ENCODE peak calls at places on chromosomes 1 and 21, in six cellular contexts. S, Y, T, H, E and G are unnamed samples.

GRCh38 chr1:225888289-225888897 is 553 bp downstream of the LEFTY1 start:
- DNase-seq in E (peak), H (no peak), Y (no peak), S (no peak), T (no peak), G (no peak)

GRCh38 chr1:84701366-84701765 is 11.1 kb upstream of the SSX2IP start:
- DNase-seq in H (no peak), E (no peak), T (no peak), S (no peak), Y (no peak), G (no peak)

GRCh38 chr1:169511339-169512028 is 25.7 kb upstream of the SLC19A2 start:
- DNase-seq in Y (peak), E (no peak), H (peak), T (no peak), S (peak), G (peak)

GRCh38 chr1:152519876-152520275 is 5.6 kb downstream of the CRCT1 start:
- DNase-seq in T (no peak), H (no peak), Y (no peak), E (no peak), S (no peak), G (no peak)

GRCh38 chr1:116440731-116441130 is 67.7 kb downstream of the ATP1A1 start:
- DNase-seq in E (no peak), H (no peak), T (no peak), Y (no peak), S (no peak), G (no peak)

GRCh38 chr1:62237950-62238374 is 43.3 kb downstream of the L1TD1 start:
- DNase-seq in Y (no peak), E (no peak), T (no peak), H (no peak), S (no peak), G (no peak)

GRCh38 chr1:84973493-84974334 is 23.2 kb downstream of the MCOLN2 start:
- DNase-seq in E (no peak), T (no peak), S (no peak), H (no peak), Y (no peak), G (no peak)

GRCh38 chr1:153639280-153639679 is 5.4 kb downstream of the CHTOP start:
- DNase-seq in S (no peak), E (no peak), Y (no peak), T (no peak), H (no peak), G (peak)

GRCh38 chr1:248144513-248145198 is at the start of gene OR2M5:
- DNase-seq in H (no peak), Y (no peak), T (no peak), E (no peak), S (no peak), G (no peak)

GRCh38 chr1:43786975-43787374 is 79.6 kb downstream of the ST3GAL3 start:
- DNase-seq in S (no peak), E (no peak), Y (peak), H (no peak), T (no peak), G (no peak)

GRCh38 chr1:103197266-103197665 is 88.9 kb upstream of the COL11A1 start:
- DNase-seq in S (no peak), E (no peak), Y (no peak), H (no peak), T (no peak), G (no peak)

GRCh38 chr21:15379776-15380175 is 315.0 kb upstream of the NRIP1 start:
- DNase-seq in Y (no peak), T (no peak), H (no peak), E (no peak), S (no peak), G (no peak)

GRCh38 chr1:113191579-113192076 is 118.6 kb downstream of the LRIG2 start:
- DNase-seq in H (no peak), T (no peak), Y (no peak), E (no peak), S (no peak), G (no peak)

GRCh38 chr1:92832537-92833160 is 809 bp downstream of the RPL5 start:
- DNase-seq in E (no peak), H (no peak), Y (no peak), S (no peak), T (no peak), G (no peak)

GRCh38 chr1:53367503-53368313 is 39.8 kb upstream of the LRP8 start:
- DNase-seq in H (no peak), Y (no peak), E (no peak), S (no peak), T (peak), G (peak)

GRCh38 chr1:186424539-186424938 is 36.4 kb downstream of the PDC start:
- DNase-seq in E (no peak), H (no peak), S (no peak), T (no peak), Y (peak), G (no peak)

DNA sequence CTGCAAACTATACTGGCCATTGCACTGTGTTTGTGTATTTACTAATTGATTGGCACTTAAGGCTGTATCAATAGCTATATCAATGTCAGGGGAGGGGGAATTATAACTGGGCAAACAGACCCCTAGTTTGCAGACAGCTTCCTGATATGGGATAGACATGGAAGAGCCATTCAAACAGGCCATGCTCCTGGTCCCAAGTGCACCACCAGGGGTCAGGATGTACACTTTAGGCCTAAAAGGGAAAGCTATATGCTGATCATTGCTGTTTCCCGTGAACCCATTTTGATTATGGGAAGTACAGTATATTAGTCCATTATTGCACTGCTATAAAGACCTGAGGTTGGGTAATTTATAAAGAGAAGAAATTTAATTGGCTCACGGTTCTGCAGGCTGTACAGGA is 125.0 kb upstream of the BACE2 start:
- DNase-seq in T (no peak), H (no peak), Y (no peak), E (no peak), S (no peak), G (no peak)
- TF ChIP-seq CTCF in T (peak), H (no peak), Y (no peak), E (peak), S (no peak), G (no peak)

GRCh38 chr1:197807216-197807615 is 31.9 kb upstream of the DENND1B start:
- DNase-seq in Y (no peak), E (no peak), H (no peak), S (no peak), T (no peak), G (no peak)
- TF ChIP-seq CTCF in Y (no peak), E (no peak), H (no peak), S (no peak), T (no peak), G (no peak)

GRCh38 chr21:45102391-45102932 is 28.1 kb downstream of the ADARB1 start:
- DNase-seq in T (no peak), H (no peak), S (no peak), E (no peak), Y (no peak), G (no peak)
- TF ChIP-seq CTCF in T (peak), H (peak), S (peak), E (peak), Y (peak), G (peak)

GRCh38 chr1:187872555-187872954 is 1043.8 kb downstream of the PLA2G4A start:
- DNase-seq in H (no peak), S (no peak), T (no peak), Y (no peak), E (no peak), G (no peak)

GRCh38 chr1:187871177-187871576 is 1042.4 kb downstream of the PLA2G4A start:
- DNase-seq in T (no peak), Y (no peak), H (no peak), S (no peak), E (no peak), G (no peak)

GRCh38 chr1:187870567-187870966 is 1041.8 kb downstream of the PLA2G4A start:
- DNase-seq in H (no peak), E (no peak), T (no peak), S (no peak), Y (no peak), G (no peak)
- TF ChIP-seq CTCF in H (no peak), E (no peak), T (no peak), S (no peak), Y (no peak), G (no peak)

DNA sequence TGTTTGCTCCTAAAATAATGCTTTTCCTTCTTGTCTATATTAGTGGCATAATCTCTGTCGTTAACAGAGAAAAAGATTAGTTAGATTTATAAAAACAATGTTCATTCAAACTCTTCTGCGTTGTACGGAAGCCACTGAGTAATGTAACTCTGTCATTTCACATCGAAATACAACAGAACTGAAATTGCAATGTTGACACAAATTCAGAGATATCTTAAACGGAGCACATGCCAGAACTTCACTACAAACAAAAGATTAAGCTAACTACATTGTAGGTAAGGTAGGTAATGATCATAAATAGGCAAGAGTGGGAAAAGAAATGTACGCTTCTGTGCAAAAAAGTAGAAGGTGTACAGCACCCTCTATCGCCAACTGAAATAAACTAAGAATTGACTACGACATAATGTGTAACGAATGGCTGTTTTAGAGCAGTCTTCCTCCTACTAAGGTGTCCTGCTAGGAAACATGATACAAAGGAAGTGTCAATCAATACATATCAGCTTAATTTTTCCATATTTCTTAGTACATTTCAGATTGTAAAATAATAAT is 56.6 kb downstream of the PCNX2 start:
- DNase-seq in Y (no peak), T (no peak), S (no peak), H (no peak), E (no peak), G (no peak)
- TF ChIP-seq CTCF in Y (no peak), T (no peak), S (no peak), H (no peak), E (no peak), G (no peak)

GRCh38 chr1:6184083-6184783 is 4.1 kb upstream of the CHD5 start:
- DNase-seq in E (no peak), H (no peak), Y (no peak), S (no peak), T (no peak), G (no peak)

GRCh38 chr1:6183520-6183989 is 3.4 kb upstream of the CHD5 start:
- DNase-seq in H (no peak), E (no peak), Y (no peak), T (peak), S (no peak), G (no peak)

GRCh38 chr1:6188466-6188865 is 8.3 kb upstream of the CHD5 start:
- DNase-seq in E (no peak), Y (no peak), T (no peak), S (no peak), H (no peak), G (no peak)

GRCh38 chr1:6185635-6186382 is 5.7 kb upstream of the CHD5 start:
- DNase-seq in H (no peak), E (no peak), Y (no peak), T (peak), S (no peak), G (no peak)

GRCh38 chr1:6185151-6185550 is 5.0 kb upstream of the CHD5 start:
- DNase-seq in S (no peak), H (no peak), Y (no peak), E (no peak), T (no peak), G (no peak)
- TF ChIP-seq CTCF in S (no peak), H (no peak), Y (no peak), E (no peak), T (no peak), G (no peak)

DNA sequence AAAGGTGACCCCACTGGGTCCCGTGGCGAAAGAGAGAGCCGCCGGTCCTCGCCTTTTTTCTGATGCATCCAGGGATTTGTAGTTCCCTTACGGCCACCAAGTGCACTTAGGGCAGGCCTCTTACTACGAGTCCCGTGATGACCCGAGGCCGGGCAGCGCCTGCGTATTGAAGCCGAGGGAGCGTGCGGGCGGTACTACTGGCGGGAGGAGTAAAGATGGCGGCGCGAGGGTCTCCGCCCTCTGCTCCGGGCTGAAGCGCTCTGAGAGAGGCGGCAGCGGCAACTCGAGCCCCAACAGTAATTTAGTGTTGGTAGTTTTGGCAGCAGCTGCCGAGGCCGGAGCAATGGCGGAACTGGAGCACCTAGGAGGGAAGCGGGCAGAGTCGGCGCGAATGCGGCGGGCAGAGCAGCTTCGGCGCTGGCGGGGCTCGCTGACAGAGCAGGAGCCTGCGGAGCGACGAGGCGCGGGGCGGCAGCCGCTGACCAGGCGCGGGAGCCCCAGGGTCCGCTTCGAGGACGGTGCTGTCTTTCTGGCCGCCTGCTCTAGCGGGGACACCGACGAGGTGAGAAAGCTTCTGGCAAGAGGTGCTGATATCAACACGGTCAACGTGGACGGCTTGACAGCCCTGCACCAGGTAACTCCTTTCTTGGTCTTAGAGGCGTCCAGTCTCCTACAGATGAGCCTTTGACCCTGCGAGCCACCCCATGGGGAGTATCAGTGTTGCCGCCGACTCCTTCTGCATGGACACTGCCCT is at the start of gene PPP1R12B:
- DNase-seq in H (peak), T (peak), Y (peak), S (peak), E (peak), G (peak)
- TF ChIP-seq CTCF in H (no peak), T (no peak), Y (no peak), S (no peak), E (no peak), G (no peak)